ENCODE peak calls at places on chromosomes 13 and 19, in nine cellular contexts. One of them, this sample, is unnamed.

GRCh38 chr19:40721936-40722661 is 5.2 kb downstream of the ITPKC start:
- DNase-seq in PC-9: no peak
- DNase-seq in uterus: no peak
- DNase-seq in cardiac muscle cell: no peak
- DNase-seq in adrenal gland: peak; percentile 47
- DNase-seq in PC-3: peak; percentile 54
- DNase-seq in naive thymus-derived CD4-positive, alpha-beta T cell: no peak
- DNase-seq in breast epithelium: peak; percentile 45
- DNase-seq in CD8-positive, alpha-beta T cell: no peak
- DNase-seq in this sample: no peak

GRCh38 chr19:10187315-10187714 is 7.4 kb downstream of the DNMT1 start:
- DNase-seq in PC-9: no peak
- DNase-seq in uterus: no peak
- DNase-seq in cardiac muscle cell: no peak
- DNase-seq in adrenal gland: no peak
- DNase-seq in PC-3: no peak
- DNase-seq in naive thymus-derived CD4-positive, alpha-beta T cell: no peak
- DNase-seq in breast epithelium: no peak
- DNase-seq in CD8-positive, alpha-beta T cell: no peak
- DNase-seq in this sample: no peak

GRCh38 chr19:275000-275399 is 16.2 kb downstream of the PLPP2 start:
- DNase-seq in PC-9: no peak
- DNase-seq in uterus: no peak
- DNase-seq in cardiac muscle cell: no peak
- DNase-seq in adrenal gland: no peak
- DNase-seq in PC-3: no peak
- DNase-seq in naive thymus-derived CD4-positive, alpha-beta T cell: no peak
- DNase-seq in breast epithelium: no peak
- DNase-seq in CD8-positive, alpha-beta T cell: no peak
- DNase-seq in this sample: no peak

GRCh38 chr19:38362076-38362945 is 12.1 kb upstream of the PSMD8 start:
- DNase-seq in PC-9: peak; percentile 57
- DNase-seq in uterus: peak; percentile 70
- DNase-seq in cardiac muscle cell: peak; percentile 88
- DNase-seq in adrenal gland: peak; percentile 85
- DNase-seq in PC-3: peak; percentile 73
- DNase-seq in naive thymus-derived CD4-positive, alpha-beta T cell: peak; percentile 37
- DNase-seq in breast epithelium: peak; percentile 81
- DNase-seq in CD8-positive, alpha-beta T cell: peak; percentile 23
- DNase-seq in this sample: peak; percentile 59

GRCh38 chr13:101231751-101232428 is 184.4 kb downstream of the NALCN start:
- DNase-seq in PC-9: no peak
- DNase-seq in uterus: no peak
- DNase-seq in cardiac muscle cell: no peak
- DNase-seq in adrenal gland: no peak
- DNase-seq in PC-3: no peak
- DNase-seq in naive thymus-derived CD4-positive, alpha-beta T cell: no peak
- DNase-seq in breast epithelium: no peak
- DNase-seq in CD8-positive, alpha-beta T cell: no peak
- DNase-seq in this sample: no peak

GRCh38 chr19:3734310-3734600 is 26.1 kb downstream of the TJP3 start:
- DNase-seq in PC-9: no peak
- DNase-seq in uterus: no peak
- DNase-seq in cardiac muscle cell: no peak
- DNase-seq in adrenal gland: no peak
- DNase-seq in PC-3: no peak
- DNase-seq in naive thymus-derived CD4-positive, alpha-beta T cell: no peak
- DNase-seq in breast epithelium: no peak
- DNase-seq in CD8-positive, alpha-beta T cell: no peak
- DNase-seq in this sample: no peak

GRCh38 chr13:64553411-64554129 is 2676.6 kb downstream of the PCDH9 start:
- DNase-seq in PC-9: no peak
- DNase-seq in uterus: no peak
- DNase-seq in cardiac muscle cell: no peak
- DNase-seq in adrenal gland: no peak
- DNase-seq in PC-3: peak; percentile 46
- DNase-seq in naive thymus-derived CD4-positive, alpha-beta T cell: no peak
- DNase-seq in breast epithelium: no peak
- DNase-seq in CD8-positive, alpha-beta T cell: no peak
- DNase-seq in this sample: no peak

GRCh38 chr19:18650048-18650435 is 13.2 kb downstream of the KLHL26 start:
- DNase-seq in PC-9: no peak
- DNase-seq in uterus: peak; percentile 51
- DNase-seq in cardiac muscle cell: no peak
- DNase-seq in adrenal gland: no peak
- DNase-seq in PC-3: no peak
- DNase-seq in naive thymus-derived CD4-positive, alpha-beta T cell: no peak
- DNase-seq in breast epithelium: no peak
- DNase-seq in CD8-positive, alpha-beta T cell: no peak
- DNase-seq in this sample: no peak

GRCh38 chr13:50745542-50745941 is 98.0 kb downstream of the DLEU7 start:
- DNase-seq in PC-9: no peak
- DNase-seq in uterus: no peak
- DNase-seq in cardiac muscle cell: no peak
- DNase-seq in adrenal gland: no peak
- DNase-seq in PC-3: peak; percentile 11
- DNase-seq in naive thymus-derived CD4-positive, alpha-beta T cell: no peak
- DNase-seq in breast epithelium: no peak
- DNase-seq in CD8-positive, alpha-beta T cell: no peak
- DNase-seq in this sample: no peak

GRCh38 chr19:35777411-35777841 is 2.1 kb downstream of the ARHGAP33 start:
- DNase-seq in PC-9: no peak
- DNase-seq in uterus: no peak
- DNase-seq in cardiac muscle cell: no peak
- DNase-seq in adrenal gland: no peak
- DNase-seq in PC-3: no peak
- DNase-seq in naive thymus-derived CD4-positive, alpha-beta T cell: no peak
- DNase-seq in breast epithelium: no peak
- DNase-seq in CD8-positive, alpha-beta T cell: no peak
- DNase-seq in this sample: no peak

GRCh38 chr19:49073514-49074378 is 1.2 kb upstream of the KCNA7 start:
- DNase-seq in PC-9: no peak
- DNase-seq in uterus: no peak
- DNase-seq in cardiac muscle cell: peak; percentile 81
- DNase-seq in adrenal gland: no peak
- DNase-seq in PC-3: peak; percentile 57
- DNase-seq in naive thymus-derived CD4-positive, alpha-beta T cell: no peak
- DNase-seq in breast epithelium: no peak
- DNase-seq in CD8-positive, alpha-beta T cell: no peak
- DNase-seq in this sample: no peak

GRCh38 chr13:79782541-79783216 is 301.7 kb downstream of the NDFIP2 start:
- DNase-seq in PC-9: no peak
- DNase-seq in uterus: no peak
- DNase-seq in cardiac muscle cell: peak; percentile 93
- DNase-seq in adrenal gland: no peak
- DNase-seq in PC-3: no peak
- DNase-seq in naive thymus-derived CD4-positive, alpha-beta T cell: no peak
- DNase-seq in breast epithelium: peak; percentile 23
- DNase-seq in CD8-positive, alpha-beta T cell: no peak
- DNase-seq in this sample: no peak

GRCh38 chr13:20414475-20415287 is 111.0 kb downstream of the CRYL1 start:
- DNase-seq in PC-9: no peak
- DNase-seq in uterus: no peak
- DNase-seq in cardiac muscle cell: no peak
- DNase-seq in adrenal gland: no peak
- DNase-seq in PC-3: no peak
- DNase-seq in naive thymus-derived CD4-positive, alpha-beta T cell: no peak
- DNase-seq in breast epithelium: no peak
- DNase-seq in CD8-positive, alpha-beta T cell: no peak
- DNase-seq in this sample: no peak

GRCh38 chr13:35767256-35767981 is 290.9 kb upstream of the MAB21L1 start:
- DNase-seq in PC-9: no peak
- DNase-seq in uterus: no peak
- DNase-seq in cardiac muscle cell: no peak
- DNase-seq in adrenal gland: no peak
- DNase-seq in PC-3: no peak
- DNase-seq in naive thymus-derived CD4-positive, alpha-beta T cell: no peak
- DNase-seq in breast epithelium: no peak
- DNase-seq in CD8-positive, alpha-beta T cell: no peak
- DNase-seq in this sample: no peak

GRCh38 chr19:1213391-1214286 is 8.1 kb downstream of the STK11 start:
- DNase-seq in PC-9: no peak
- DNase-seq in uterus: peak; percentile 66
- DNase-seq in cardiac muscle cell: no peak
- DNase-seq in adrenal gland: peak; percentile 71
- DNase-seq in PC-3: no peak
- DNase-seq in naive thymus-derived CD4-positive, alpha-beta T cell: peak; percentile 61
- DNase-seq in breast epithelium: peak; percentile 41
- DNase-seq in CD8-positive, alpha-beta T cell: no peak
- DNase-seq in this sample: peak; percentile 46

GRCh38 chr19:29760752-29761502 is 45.9 kb upstream of the C19orf12 start:
- DNase-seq in PC-9: no peak
- DNase-seq in uterus: no peak
- DNase-seq in cardiac muscle cell: no peak
- DNase-seq in adrenal gland: no peak
- DNase-seq in PC-3: no peak
- DNase-seq in naive thymus-derived CD4-positive, alpha-beta T cell: no peak
- DNase-seq in breast epithelium: no peak
- DNase-seq in CD8-positive, alpha-beta T cell: no peak
- DNase-seq in this sample: no peak

GRCh38 chr13:91357613-91358383 is 10.3 kb downstream of the MIR17HG start:
- DNase-seq in PC-9: no peak
- DNase-seq in uterus: no peak
- DNase-seq in cardiac muscle cell: no peak
- DNase-seq in adrenal gland: no peak
- DNase-seq in PC-3: no peak
- DNase-seq in naive thymus-derived CD4-positive, alpha-beta T cell: no peak
- DNase-seq in breast epithelium: no peak
- DNase-seq in CD8-positive, alpha-beta T cell: no peak
- DNase-seq in this sample: no peak

GRCh38 chr19:19749332-19750130 is 16.6 kb upstream of the ZNF14 start:
- DNase-seq in PC-9: no peak
- DNase-seq in uterus: no peak
- DNase-seq in cardiac muscle cell: no peak
- DNase-seq in adrenal gland: no peak
- DNase-seq in PC-3: no peak
- DNase-seq in naive thymus-derived CD4-positive, alpha-beta T cell: no peak
- DNase-seq in breast epithelium: no peak
- DNase-seq in CD8-positive, alpha-beta T cell: no peak
- DNase-seq in this sample: no peak

GRCh38 chr19:3411636-3412035 is 45.3 kb downstream of the NFIC start:
- DNase-seq in PC-9: no peak
- DNase-seq in uterus: no peak
- DNase-seq in cardiac muscle cell: no peak
- DNase-seq in adrenal gland: no peak
- DNase-seq in PC-3: no peak
- DNase-seq in naive thymus-derived CD4-positive, alpha-beta T cell: no peak
- DNase-seq in breast epithelium: no peak
- DNase-seq in CD8-positive, alpha-beta T cell: no peak
- DNase-seq in this sample: no peak

GRCh38 chr13:111915104-111915551 is 151.8 kb upstream of the SOX1 start:
- DNase-seq in PC-9: no peak
- DNase-seq in uterus: no peak
- DNase-seq in cardiac muscle cell: no peak
- DNase-seq in adrenal gland: no peak
- DNase-seq in PC-3: no peak
- DNase-seq in naive thymus-derived CD4-positive, alpha-beta T cell: no peak
- DNase-seq in breast epithelium: no peak
- DNase-seq in CD8-positive, alpha-beta T cell: no peak
- DNase-seq in this sample: no peak

GRCh38 chr13:110327036-110327790 is 20.1 kb downstream of the COL4A2 start:
- DNase-seq in PC-9: no peak
- DNase-seq in uterus: no peak
- DNase-seq in cardiac muscle cell: no peak
- DNase-seq in adrenal gland: no peak
- DNase-seq in PC-3: no peak
- DNase-seq in naive thymus-derived CD4-positive, alpha-beta T cell: no peak
- DNase-seq in breast epithelium: no peak
- DNase-seq in CD8-positive, alpha-beta T cell: no peak
- DNase-seq in this sample: no peak
- H3K27ac ChIP-seq in PC-9: no peak overlapping the region
- H3K27ac ChIP-seq in uterus: peak overlapping the region; percentile 84
- H3K27ac ChIP-seq in cardiac muscle cell: peak overlapping the region; percentile 49
- H3K27ac ChIP-seq in adrenal gland: no peak overlapping the region
- H3K27ac ChIP-seq in PC-3: no peak overlapping the region
- H3K27ac ChIP-seq in naive thymus-derived CD4-positive, alpha-beta T cell: no peak overlapping the region
- H3K27ac ChIP-seq in breast epithelium: no peak overlapping the region
- H3K27ac ChIP-seq in CD8-positive, alpha-beta T cell: no peak overlapping the region
- H3K27ac ChIP-seq in this sample: no peak overlapping the region

GRCh38 chr19:45217957-45218334 is 27.3 kb downstream of the EXOC3L2 start:
- DNase-seq in PC-9: no peak
- DNase-seq in uterus: no peak
- DNase-seq in cardiac muscle cell: no peak
- DNase-seq in adrenal gland: no peak
- DNase-seq in PC-3: no peak
- DNase-seq in naive thymus-derived CD4-positive, alpha-beta T cell: no peak
- DNase-seq in breast epithelium: no peak
- DNase-seq in CD8-positive, alpha-beta T cell: no peak
- DNase-seq in this sample: no peak
- H3K27me3 ChIP-seq in PC-9: peaks cover 15% of the 10 kb centered on the region
- H3K27me3 ChIP-seq in uterus: peaks cover 14% of the 10 kb centered on the region
- H3K27me3 ChIP-seq in cardiac muscle cell: peaks cover 76% of the 10 kb centered on the region
- H3K27me3 ChIP-seq in adrenal gland: peaks cover 9% of the 10 kb centered on the region
- H3K27me3 ChIP-seq in PC-3: peaks cover 12% of the 10 kb centered on the region
- H3K27me3 ChIP-seq in naive thymus-derived CD4-positive, alpha-beta T cell: no peaks in the 10 kb centered on the region
- H3K27me3 ChIP-seq in breast epithelium: peaks cover 8% of the 10 kb centered on the region
- H3K27me3 ChIP-seq in CD8-positive, alpha-beta T cell: no peaks in the 10 kb centered on the region
- H3K27me3 ChIP-seq in this sample: peaks cover 7% of the 10 kb centered on the region

DNA sequence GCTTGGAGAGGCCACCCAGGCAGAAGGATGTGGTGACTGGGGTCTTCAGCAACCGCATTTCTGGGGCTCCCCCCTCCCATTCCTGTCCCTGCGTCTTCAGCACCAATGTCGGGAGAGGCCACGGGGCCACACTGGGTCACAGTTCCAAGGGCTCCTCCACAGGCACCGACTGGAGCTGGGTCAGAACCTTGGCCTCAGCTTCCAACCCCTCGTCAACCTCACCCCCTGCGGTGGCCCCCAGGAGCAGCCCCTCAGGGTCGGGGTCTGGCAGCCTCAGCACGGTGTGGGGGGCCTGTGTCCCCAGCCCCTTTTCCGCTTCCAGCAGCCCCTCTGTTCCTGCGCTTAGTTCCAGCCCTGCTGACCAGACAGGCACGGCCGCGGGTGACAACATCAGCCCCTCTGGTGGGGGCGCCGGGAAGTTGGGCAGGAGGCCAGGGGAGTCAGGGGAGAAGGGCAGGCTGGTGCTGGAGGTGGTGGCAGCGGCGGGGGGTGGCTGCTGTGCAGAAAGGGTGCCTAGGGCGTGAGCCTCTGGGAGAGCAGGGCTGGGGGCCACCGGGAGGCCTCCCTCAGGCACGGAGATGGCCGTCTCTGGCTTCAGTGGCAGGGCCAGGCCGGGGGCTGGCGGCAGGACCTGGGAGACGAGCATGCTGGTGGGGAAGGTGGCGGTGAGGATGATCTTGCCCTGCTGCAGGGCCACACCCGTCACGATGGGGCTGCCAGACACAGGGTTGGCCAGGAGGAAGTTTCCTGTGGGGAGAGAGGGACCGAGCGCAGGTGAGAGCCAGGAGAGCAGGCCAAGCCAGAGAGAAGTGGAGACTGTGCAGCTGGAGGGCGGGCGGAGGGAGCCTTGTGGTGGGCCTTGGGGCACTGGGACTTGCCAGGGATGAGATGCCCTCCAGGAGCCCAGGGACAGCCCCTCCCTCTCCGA is 3.4 kb downstream of the SIX5 start:
- DNase-seq in PC-9: no peak
- DNase-seq in uterus: peak; percentile 47
- DNase-seq in cardiac muscle cell: no peak
- DNase-seq in adrenal gland: peak; percentile 41
- DNase-seq in PC-3: no peak
- DNase-seq in naive thymus-derived CD4-positive, alpha-beta T cell: no peak
- DNase-seq in breast epithelium: no peak
- DNase-seq in CD8-positive, alpha-beta T cell: no peak
- DNase-seq in this sample: no peak
- H3K4me3 ChIP-seq in PC-9: no peak overlapping the region
- H3K4me3 ChIP-seq in uterus: no peak overlapping the region
- H3K4me3 ChIP-seq in cardiac muscle cell: no peak overlapping the region
- H3K4me3 ChIP-seq in adrenal gland: no peak overlapping the region
- H3K4me3 ChIP-seq in PC-3: no peak overlapping the region
- H3K4me3 ChIP-seq in naive thymus-derived CD4-positive, alpha-beta T cell: no peak overlapping the region
- H3K4me3 ChIP-seq in breast epithelium: peak overlapping the region; percentile 94
- H3K4me3 ChIP-seq in CD8-positive, alpha-beta T cell: no peak overlapping the region
- H3K4me3 ChIP-seq in this sample: no peak overlapping the region

GRCh38 chr19:11246941-11247340 is 7.5 kb downstream of the ANGPTL8 start:
- DNase-seq in PC-9: no peak
- DNase-seq in uterus: no peak
- DNase-seq in cardiac muscle cell: no peak
- DNase-seq in adrenal gland: no peak
- DNase-seq in PC-3: no peak
- DNase-seq in naive thymus-derived CD4-positive, alpha-beta T cell: no peak
- DNase-seq in breast epithelium: no peak
- DNase-seq in CD8-positive, alpha-beta T cell: no peak
- DNase-seq in this sample: no peak
- H3K27ac ChIP-seq in PC-9: no peak overlapping the region
- H3K27ac ChIP-seq in uterus: peak overlapping the region; percentile 39
- H3K27ac ChIP-seq in cardiac muscle cell: no peak overlapping the region
- H3K27ac ChIP-seq in adrenal gland: peak overlapping the region; percentile 30
- H3K27ac ChIP-seq in PC-3: no peak overlapping the region
- H3K27ac ChIP-seq in naive thymus-derived CD4-positive, alpha-beta T cell: no peak overlapping the region
- H3K27ac ChIP-seq in breast epithelium: no peak overlapping the region
- H3K27ac ChIP-seq in CD8-positive, alpha-beta T cell: no peak overlapping the region
- H3K27ac ChIP-seq in this sample: no peak overlapping the region